ENCODE peak calls at places on chromosomes 11 and 22, in six cellular contexts. One of them, this sample, is unnamed.

GRCh38 chr22:29031236-29031982 is 30.2 kb downstream of the C22orf31 start:
- DNase-seq in heart left ventricle: no peak
- DNase-seq in GM10248: no peak
- DNase-seq in astrocyte of the spinal cord: peak; percentile 99
- DNase-seq in GM13976: peak; percentile 35
- DNase-seq in WTC11: no peak
- DNase-seq in this sample: peak; percentile 84

GRCh38 chr22:21862386-21863242 is 4.8 kb downstream of the MAPK1 start:
- DNase-seq in GM10248: no peak
- DNase-seq in astrocyte of the spinal cord: no peak
- DNase-seq in heart left ventricle: no peak
- DNase-seq in WTC11: no peak
- DNase-seq in GM13976: no peak
- DNase-seq in this sample: no peak

GRCh38 chr11:66856496-66857233 is at the start of gene LRFN4:
- DNase-seq in astrocyte of the spinal cord: no peak
- DNase-seq in GM13976: peak; percentile 77
- DNase-seq in GM10248: peak; percentile 65
- DNase-seq in WTC11: peak; percentile 61
- DNase-seq in heart left ventricle: no peak
- DNase-seq in this sample: peak; percentile 66

GRCh38 chr11:110711776-110712642 is at the start of gene ARHGAP20:
- DNase-seq in heart left ventricle: peak; percentile 83
- DNase-seq in GM10248: peak; percentile 76
- DNase-seq in astrocyte of the spinal cord: peak; percentile 46
- DNase-seq in WTC11: peak; percentile 71
- DNase-seq in GM13976: peak; percentile 85
- DNase-seq in this sample: no peak

GRCh38 chr11:75277211-75277805 is 36.7 kb downstream of the TPBGL start:
- DNase-seq in astrocyte of the spinal cord: no peak
- DNase-seq in GM13976: no peak
- DNase-seq in WTC11: no peak
- DNase-seq in GM10248: no peak
- DNase-seq in heart left ventricle: peak; percentile 18
- DNase-seq in this sample: no peak

GRCh38 chr11:64765291-64765803 is 5.6 kb upstream of the PYGM start:
- DNase-seq in heart left ventricle: no peak
- DNase-seq in GM13976: peak; percentile 6
- DNase-seq in WTC11: peak; percentile 63
- DNase-seq in GM10248: no peak
- DNase-seq in astrocyte of the spinal cord: no peak
- DNase-seq in this sample: no peak

GRCh38 chr11:34546511-34547206 is 33.1 kb upstream of the ELF5 start:
- DNase-seq in WTC11: no peak
- DNase-seq in heart left ventricle: no peak
- DNase-seq in GM10248: no peak
- DNase-seq in astrocyte of the spinal cord: no peak
- DNase-seq in GM13976: no peak
- DNase-seq in this sample: no peak

GRCh38 chr11:69913591-69914285 is 94.5 kb upstream of the FGF3 start:
- DNase-seq in GM13976: no peak
- DNase-seq in GM10248: no peak
- DNase-seq in astrocyte of the spinal cord: no peak
- DNase-seq in heart left ventricle: no peak
- DNase-seq in WTC11: peak; percentile 2
- DNase-seq in this sample: no peak

GRCh38 chr11:110113507-110113906 is 20.3 kb downstream of the ZC3H12C start:
- DNase-seq in GM10248: no peak
- DNase-seq in heart left ventricle: no peak
- DNase-seq in WTC11: no peak
- DNase-seq in astrocyte of the spinal cord: no peak
- DNase-seq in GM13976: no peak
- DNase-seq in this sample: no peak

GRCh38 chr11:45383229-45383628 is 97.1 kb upstream of the SYT13 start:
- DNase-seq in astrocyte of the spinal cord: peak; percentile 58
- DNase-seq in GM13976: no peak
- DNase-seq in heart left ventricle: no peak
- DNase-seq in WTC11: no peak
- DNase-seq in GM10248: no peak
- DNase-seq in this sample: no peak

GRCh38 chr22:42365337-42365865 is 66.8 kb downstream of the NFAM1 start:
- DNase-seq in GM13976: no peak
- DNase-seq in astrocyte of the spinal cord: no peak
- DNase-seq in WTC11: peak; percentile 46
- DNase-seq in heart left ventricle: peak; percentile 46
- DNase-seq in GM10248: no peak
- DNase-seq in this sample: no peak

DNA sequence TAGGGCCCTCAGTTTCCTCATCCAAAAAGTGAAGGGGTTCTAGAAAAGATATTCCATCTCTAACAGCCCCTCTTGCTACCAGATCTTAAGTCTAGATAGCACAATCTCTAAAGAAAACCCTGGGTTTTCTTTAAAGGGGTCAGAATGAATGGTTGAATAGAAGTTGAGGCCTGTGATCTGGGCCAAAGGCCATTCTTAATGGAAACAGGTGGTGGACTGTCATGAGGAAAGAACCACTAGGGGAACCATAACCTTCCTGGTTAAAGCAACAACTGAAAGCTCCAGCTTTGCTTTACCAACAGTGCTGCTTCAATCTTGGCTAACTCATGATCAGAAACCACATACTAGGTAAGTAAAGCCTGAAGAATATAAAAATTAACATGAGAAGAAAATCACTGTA is 1.8 kb downstream of the CELF1 start:
- DNase-seq in GM10248: peak; percentile 53
- DNase-seq in heart left ventricle: no peak
- DNase-seq in GM13976: peak; percentile 53
- DNase-seq in WTC11: no peak
- DNase-seq in astrocyte of the spinal cord: no peak
- DNase-seq in this sample: no peak
- TF ChIP-seq CTCF in GM10248: peak; percentile 22
- TF ChIP-seq CTCF in heart left ventricle: no peak
- TF ChIP-seq CTCF in GM13976: no peak
- TF ChIP-seq CTCF in WTC11: no peak
- TF ChIP-seq CTCF in astrocyte of the spinal cord: peak; percentile 49
- TF ChIP-seq CTCF in this sample: peak; percentile 19

GRCh38 chr11:79025622-79026021 is 415.2 kb downstream of the TENM4 start:
- DNase-seq in heart left ventricle: no peak
- DNase-seq in GM13976: no peak
- DNase-seq in GM10248: no peak
- DNase-seq in WTC11: no peak
- DNase-seq in astrocyte of the spinal cord: no peak
- DNase-seq in this sample: no peak
- TF ChIP-seq CTCF in heart left ventricle: no peak
- TF ChIP-seq CTCF in GM13976: no peak
- TF ChIP-seq CTCF in GM10248: no peak
- TF ChIP-seq CTCF in WTC11: no peak
- TF ChIP-seq CTCF in astrocyte of the spinal cord: no peak
- TF ChIP-seq CTCF in this sample: no peak

GRCh38 chr22:22878801-22879674 is 8.6 kb upstream of the IGLL5 start:
- DNase-seq in WTC11: no peak
- DNase-seq in GM10248: no peak
- DNase-seq in astrocyte of the spinal cord: no peak
- DNase-seq in heart left ventricle: no peak
- DNase-seq in GM13976: no peak
- DNase-seq in this sample: no peak
- TF ChIP-seq CTCF in WTC11: no peak
- TF ChIP-seq CTCF in GM10248: peak; percentile 31
- TF ChIP-seq CTCF in astrocyte of the spinal cord: no peak
- TF ChIP-seq CTCF in heart left ventricle: no peak
- TF ChIP-seq CTCF in GM13976: no peak
- TF ChIP-seq CTCF in this sample: no peak

DNA sequence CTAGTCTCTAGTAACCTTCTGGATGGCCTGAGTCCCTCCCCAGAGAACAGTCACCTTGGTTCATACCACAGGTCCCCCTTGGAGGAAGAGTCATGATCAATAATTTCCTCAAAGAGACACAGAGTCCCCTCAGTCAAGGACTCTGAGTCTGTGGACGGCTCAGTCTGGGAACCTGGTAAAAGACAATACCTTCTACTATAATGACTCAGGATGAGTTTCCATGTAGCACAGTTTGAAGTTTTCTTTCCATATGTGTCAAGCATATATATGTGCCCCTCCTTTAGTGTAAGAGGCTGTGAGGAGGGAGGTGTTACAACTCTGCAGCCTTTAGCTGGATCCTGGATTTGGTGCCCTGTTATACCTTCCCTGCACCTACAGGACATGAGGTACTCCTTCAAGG is 54.4 kb upstream of the TSKU start:
- DNase-seq in heart left ventricle: no peak
- DNase-seq in astrocyte of the spinal cord: no peak
- DNase-seq in WTC11: no peak
- DNase-seq in GM13976: no peak
- DNase-seq in GM10248: no peak
- DNase-seq in this sample: no peak
- TF ChIP-seq CTCF in heart left ventricle: no peak
- TF ChIP-seq CTCF in astrocyte of the spinal cord: no peak
- TF ChIP-seq CTCF in WTC11: no peak
- TF ChIP-seq CTCF in GM13976: no peak
- TF ChIP-seq CTCF in GM10248: no peak
- TF ChIP-seq CTCF in this sample: no peak

GRCh38 chr11:2933376-2934056 is 4.3 kb upstream of the PHLDA2 start:
- DNase-seq in GM13976: peak; percentile 29
- DNase-seq in astrocyte of the spinal cord: peak; percentile 80
- DNase-seq in WTC11: peak; percentile 14
- DNase-seq in heart left ventricle: peak; percentile 87
- DNase-seq in GM10248: peak; percentile 18
- DNase-seq in this sample: peak; percentile 92
- TF ChIP-seq CTCF in GM13976: no peak
- TF ChIP-seq CTCF in astrocyte of the spinal cord: no peak
- TF ChIP-seq CTCF in WTC11: no peak
- TF ChIP-seq CTCF in heart left ventricle: no peak
- TF ChIP-seq CTCF in GM10248: no peak
- TF ChIP-seq CTCF in this sample: no peak

GRCh38 chr22:36463783-36464184 is 17.7 kb downstream of the TXN2 start:
- DNase-seq in astrocyte of the spinal cord: no peak
- DNase-seq in heart left ventricle: peak; percentile 81
- DNase-seq in GM13976: no peak
- DNase-seq in WTC11: no peak
- DNase-seq in GM10248: no peak
- DNase-seq in this sample: no peak
- TF ChIP-seq CTCF in astrocyte of the spinal cord: no peak
- TF ChIP-seq CTCF in heart left ventricle: no peak
- TF ChIP-seq CTCF in GM13976: no peak
- TF ChIP-seq CTCF in WTC11: no peak
- TF ChIP-seq CTCF in GM10248: no peak
- TF ChIP-seq CTCF in this sample: no peak

GRCh38 chr11:118522571-118523072 is 4.7 kb upstream of the TTC36 start:
- DNase-seq in heart left ventricle: no peak
- DNase-seq in GM13976: no peak
- DNase-seq in astrocyte of the spinal cord: peak; percentile 27
- DNase-seq in WTC11: peak; percentile 51
- DNase-seq in GM10248: no peak
- DNase-seq in this sample: peak; percentile 21
- TF ChIP-seq CTCF in heart left ventricle: peak; percentile 11
- TF ChIP-seq CTCF in GM13976: no peak
- TF ChIP-seq CTCF in astrocyte of the spinal cord: peak; percentile 60
- TF ChIP-seq CTCF in WTC11: no peak
- TF ChIP-seq CTCF in GM10248: peak; percentile 17
- TF ChIP-seq CTCF in this sample: no peak

GRCh38 chr22:27802389-27803079 is 978 bp upstream of the MN1 start:
- DNase-seq in WTC11: no peak
- DNase-seq in heart left ventricle: peak; percentile 65
- DNase-seq in GM13976: no peak
- DNase-seq in astrocyte of the spinal cord: no peak
- DNase-seq in GM10248: no peak
- DNase-seq in this sample: no peak

GRCh38 chr22:27799334-27800249 is 2.0 kb downstream of the MN1 start:
- DNase-seq in heart left ventricle: peak; percentile 66
- DNase-seq in GM13976: no peak
- DNase-seq in WTC11: no peak
- DNase-seq in astrocyte of the spinal cord: no peak
- DNase-seq in GM10248: no peak
- DNase-seq in this sample: no peak

GRCh38 chr22:27801616-27802388 is at the start of gene MN1:
- DNase-seq in GM10248: no peak
- DNase-seq in astrocyte of the spinal cord: peak; percentile 67
- DNase-seq in WTC11: peak; percentile 71
- DNase-seq in heart left ventricle: peak; percentile 79
- DNase-seq in GM13976: peak; percentile 72
- DNase-seq in this sample: peak; percentile 54

GRCh38 chr22:27800250-27801131 is 1.1 kb downstream of the MN1 start:
- DNase-seq in GM10248: no peak
- DNase-seq in WTC11: peak; percentile 49
- DNase-seq in GM13976: no peak
- DNase-seq in astrocyte of the spinal cord: peak; percentile 42
- DNase-seq in heart left ventricle: peak; percentile 63
- DNase-seq in this sample: peak; percentile 9

DNA sequence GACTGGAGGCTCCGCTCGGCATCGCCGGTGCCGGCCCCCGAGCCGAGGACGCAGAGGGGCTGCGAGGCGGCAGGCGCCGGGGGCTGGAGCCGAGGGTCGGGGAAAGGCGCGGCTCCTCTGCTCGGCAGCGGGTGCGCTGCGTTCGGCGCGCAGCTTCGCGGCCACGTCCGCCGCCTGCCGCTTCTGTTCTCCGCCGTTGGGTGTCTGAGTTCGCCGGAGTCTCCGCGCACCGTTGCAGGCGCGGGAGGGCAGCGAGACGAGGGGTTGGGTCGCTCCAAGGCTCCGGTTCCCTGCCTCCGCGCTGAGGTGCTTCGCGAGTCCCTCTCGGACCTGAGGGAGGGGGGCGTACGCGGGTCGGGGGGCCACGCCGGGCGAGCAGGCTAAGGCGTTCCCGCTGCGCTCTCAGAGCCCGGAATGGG is 350 bp downstream of the MN1 start:
- DNase-seq in heart left ventricle: peak; percentile 65
- DNase-seq in WTC11: peak; percentile 58
- DNase-seq in astrocyte of the spinal cord: peak; percentile 39
- DNase-seq in GM10248: no peak
- DNase-seq in GM13976: peak; percentile 62
- DNase-seq in this sample: peak; percentile 51
- TF ChIP-seq CTCF in heart left ventricle: no peak
- TF ChIP-seq CTCF in WTC11: no peak
- TF ChIP-seq CTCF in astrocyte of the spinal cord: peak; percentile 3
- TF ChIP-seq CTCF in GM10248: no peak
- TF ChIP-seq CTCF in GM13976: no peak
- TF ChIP-seq CTCF in this sample: no peak

GRCh38 chr22:19378362-19378711 is 53.2 kb downstream of the HIRA start:
- DNase-seq in WTC11: no peak
- DNase-seq in heart left ventricle: no peak
- DNase-seq in GM13976: no peak
- DNase-seq in GM10248: no peak
- DNase-seq in astrocyte of the spinal cord: no peak
- DNase-seq in this sample: no peak
- TF ChIP-seq CTCF in WTC11: no peak
- TF ChIP-seq CTCF in heart left ventricle: no peak
- TF ChIP-seq CTCF in GM13976: no peak
- TF ChIP-seq CTCF in GM10248: no peak
- TF ChIP-seq CTCF in astrocyte of the spinal cord: no peak
- TF ChIP-seq CTCF in this sample: no peak